ENCODE peak calls at places on chromosomes 7 and 10, in eight cellular contexts. G is endothelial cell; C is suprapubic skin; Z is stimulated activated naive CD4-positive, alpha-beta T cell; D is NCI-H446; Y is CD4-positive, alpha-beta T cell; E is ureter; X is GM23338. S is an unnamed sample.
A peak's percentile ranks its signal among the peaks of the same experiment; 100 is the strongest.

GRCh38 chr7:151806204-151806603 is 70.7 kb downstream of the PRKAG2 start:
- DNase-seq in C (no peak), G (no peak), D (no peak), X (no peak), Z (no peak), E (peak; percentile 67), Y (no peak), S (no peak)

GRCh38 chr7:120550494-120551048 is 277.6 kb downstream of the KCND2 start:
- DNase-seq in Z (no peak), C (no peak), E (no peak), D (peak; percentile 6), X (peak; percentile 33), G (no peak), Y (no peak), S (no peak)

GRCh38 chr7:37448057-37448636 is 517 bp downstream of the ELMO1 start:
- DNase-seq in E (peak; percentile 44), Z (peak; percentile 39), Y (no peak), G (no peak), D (no peak), C (no peak), X (peak; percentile 80), S (no peak)

GRCh38 chr7:71761336-71761735 is 629.4 kb downstream of the GALNT17 start:
- DNase-seq in Y (no peak), D (no peak), X (no peak), C (no peak), G (no peak), E (no peak), Z (no peak), S (no peak)

GRCh38 chr10:504131-504611 is 185.3 kb downstream of the DIP2C start:
- DNase-seq in C (no peak), Z (no peak), Y (no peak), X (no peak), E (no peak), G (no peak), D (no peak), S (no peak)

GRCh38 chr7:140646931-140647647 is 6.5 kb upstream of the DENND2A start:
- DNase-seq in Y (no peak), Z (no peak), D (peak; percentile 74), C (peak; percentile 73), E (no peak), X (peak; percentile 90), G (peak; percentile 46), S (peak; percentile 35)

GRCh38 chr10:60006046-60006445 is 99.7 kb upstream of the CCDC6 start:
- DNase-seq in D (no peak), Y (no peak), E (no peak), G (no peak), Z (no peak), X (no peak), C (no peak), S (no peak)

GRCh38 chr7:111753968-111754367 is 191.7 kb upstream of the IMMP2L start:
- DNase-seq in X (no peak), Y (no peak), D (no peak), C (no peak), Z (no peak), G (no peak), E (no peak), S (no peak)

GRCh38 chr7:130695840-130696239 is 9.5 kb upstream of the TSGA13 start:
- DNase-seq in E (no peak), D (peak; percentile 27), G (no peak), C (no peak), X (peak; percentile 80), Y (no peak), Z (no peak), S (no peak)

GRCh38 chr10:124231188-124232135 is 138.1 kb upstream of the CHST15 start:
- DNase-seq in D (no peak), Z (peak; percentile 17), Y (no peak), X (no peak), C (no peak), G (no peak), E (no peak), S (peak; percentile 90)

GRCh38 chr7:30168800-30169584 is 34.2 kb downstream of the MTURN start:
- DNase-seq in D (peak; percentile 55), X (peak; percentile 83), G (no peak), C (no peak), E (no peak), Y (no peak), Z (no peak), S (no peak)